ENCODE peak calls at places on chromosomes 11 and 22, in nine cellular contexts. K, D, A, Y, P, J, H, M and F are unnamed samples.

GRCh38 chr11:76244311-76245061 is 38.2 kb upstream of the WNT11 start:
- DNase-seq in K (no peak), P (no peak), A (no peak), J (no peak), H (no peak), Y (no peak), M (no peak), D (no peak), F (peak; percentile 9)

GRCh38 chr11:86477495-86478155 is 102.9 kb downstream of the CCDC81 start:
- DNase-seq in H (peak; percentile 59), M (peak; percentile 48), D (no peak), A (no peak), P (peak; percentile 33), J (no peak), Y (no peak), K (no peak), F (no peak)

GRCh38 chr11:75263944-75264349 is 23.4 kb downstream of the TPBGL start:
- DNase-seq in A (no peak), H (no peak), Y (no peak), K (no peak), D (no peak), M (no peak), P (no peak), J (no peak), F (no peak)

GRCh38 chr22:44667829-44668189 is 34.2 kb upstream of the PRR5 start:
- DNase-seq in M (no peak), P (peak; percentile 20), J (peak; percentile 72), A (no peak), D (peak; percentile 88), H (no peak), Y (peak; percentile 82), K (no peak), F (peak; percentile 16)

GRCh38 chr22:42271906-42272305 is 1.5 kb upstream of the TCF20 start:
- DNase-seq in M (no peak), K (no peak), P (no peak), A (no peak), D (no peak), H (no peak), J (no peak), Y (no peak), F (no peak)

GRCh38 chr11:103682318-103683184 is 353.9 kb upstream of the DDI1 start:
- DNase-seq in H (peak; percentile 66), P (peak; percentile 47), K (peak; percentile 54), M (peak; percentile 63), J (peak; percentile 2), A (peak; percentile 49), D (peak; percentile 27), Y (peak; percentile 59), F (peak; percentile 37)

GRCh38 chr11:56876621-56877312 is 111.9 kb upstream of the OR5AK2 start:
- DNase-seq in J (no peak), P (no peak), M (no peak), D (no peak), Y (no peak), K (no peak), H (no peak), A (no peak), F (no peak)

GRCh38 chr11:560305-561147 is at the start of the genes LMNTD2 and RASSF7:
- DNase-seq in M (peak; percentile 85), D (peak; percentile 92), Y (peak; percentile 94), K (peak; percentile 93), P (peak; percentile 93), H (peak; percentile 93), J (peak; percentile 93), A (peak; percentile 100), F (peak; percentile 94)

GRCh38 chr22:21587803-21588611 is 20.5 kb downstream of the UBE2L3 start:
- DNase-seq in D (no peak), Y (peak; percentile 5), H (no peak), A (no peak), K (no peak), P (no peak), J (no peak), M (no peak), F (no peak)

GRCh38 chr22:30866811-30867271 is 101.7 kb downstream of the MORC2 start:
- DNase-seq in Y (no peak), J (no peak), D (no peak), H (peak; percentile 23), K (no peak), P (no peak), A (peak; percentile 50), M (no peak), F (no peak)

GRCh38 chr22:19231986-19232385 is 53.5 kb upstream of the SLC25A1 start:
- DNase-seq in D (no peak), M (no peak), K (no peak), J (no peak), A (no peak), Y (no peak), H (no peak), P (no peak), F (no peak)

GRCh38 chr11:16186680-16187079 is 169.7 kb downstream of the SOX6 start:
- DNase-seq in M (no peak), K (no peak), Y (no peak), J (no peak), P (no peak), A (no peak), D (no peak), H (no peak), F (peak; percentile 20)

GRCh38 chr22:38202437-38203089 is 769 bp downstream of the MAFF start:
- DNase-seq in H (peak; percentile 92), K (no peak), A (peak; percentile 76), J (peak; percentile 49), M (peak; percentile 96), D (peak; percentile 65), Y (peak; percentile 56), P (peak; percentile 85), F (peak; percentile 92)

GRCh38 chr11:64268687-64269379 is 15.6 kb downstream of the BAD start:
- DNase-seq in Y (no peak), A (peak; percentile 77), D (no peak), M (peak; percentile 62), K (peak; percentile 77), H (peak; percentile 81), P (peak; percentile 52), J (no peak), F (peak; percentile 85)

GRCh38 chr11:111119751-111120150 is 125.8 kb upstream of the POU2AF2 start:
- DNase-seq in H (no peak), M (no peak), J (no peak), P (no peak), K (no peak), Y (no peak), D (no peak), A (no peak), F (no peak)

GRCh38 chr22:44207173-44207980 is 26.7 kb downstream of the PARVG start:
- DNase-seq in K (no peak), Y (no peak), J (no peak), A (peak; percentile 13), D (no peak), P (no peak), H (no peak), M (no peak), F (no peak)

GRCh38 chr11:34305095-34305692 is 52.6 kb downstream of the ABTB2 start:
- DNase-seq in A (no peak), Y (no peak), D (no peak), K (no peak), M (no peak), H (no peak), J (no peak), P (no peak), F (no peak)

GRCh38 chr11:84316866-84317560 is 1030.8 kb upstream of the CCDC90B start:
- DNase-seq in K (no peak), P (no peak), D (no peak), H (no peak), M (no peak), Y (no peak), A (no peak), J (no peak), F (no peak)

GRCh38 chr22:26385164-26385563 is 43.9 kb upstream of the ASPHD2 start:
- DNase-seq in D (no peak), K (no peak), H (no peak), P (no peak), Y (no peak), J (no peak), A (no peak), M (no peak), F (no peak)

GRCh38 chr11:59285716-59286260 is 72.9 kb upstream of the OR5AN1 start:
- DNase-seq in A (no peak), M (no peak), K (no peak), P (no peak), H (no peak), D (no peak), Y (no peak), J (no peak), F (no peak)
- H3K4me3 ChIP-seq in A (no peak overlapping the region), M (no peak overlapping the region), K (no peak overlapping the region), P (no peak overlapping the region), H (no peak overlapping the region), D (no peak overlapping the region), Y (no peak overlapping the region), J (no peak overlapping the region), F (no peak overlapping the region)

DNA sequence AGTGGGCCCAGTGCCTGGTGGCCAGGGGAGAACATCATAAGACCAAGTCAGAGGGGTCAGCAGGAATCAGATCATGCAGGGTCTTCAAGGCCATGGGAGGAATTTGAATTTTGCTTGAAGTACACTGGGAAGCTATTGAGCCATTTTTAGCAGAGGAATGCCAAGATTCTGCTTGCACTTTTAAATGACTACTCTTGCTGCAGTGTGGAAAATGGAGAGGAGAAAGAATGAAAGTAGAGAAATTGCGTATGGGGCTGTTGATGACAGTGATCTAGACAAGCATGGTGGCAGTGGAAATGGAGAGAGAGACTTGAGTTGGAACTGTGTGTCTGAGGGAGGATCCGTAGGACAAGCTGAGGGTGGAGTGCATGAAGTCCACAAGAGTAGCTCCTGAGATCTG is 128.1 kb downstream of the WNT7B start:
- DNase-seq in Y (no peak), P (no peak), D (no peak), H (no peak), M (no peak), A (no peak), J (no peak), K (no peak), F (no peak)
- H3K36me3 ChIP-seq in Y (peaks cover 15% of the 10 kb centered on the region), P (peaks cover 7% of the 10 kb centered on the region), D (no peaks in the 10 kb centered on the region), H (peaks cover 10% of the 10 kb centered on the region), M (peaks cover 63% of the 10 kb centered on the region), A (peaks cover 69% of the 10 kb centered on the region), J (peaks cover 43% of the 10 kb centered on the region), K (peaks cover 16% of the 10 kb centered on the region), F (peaks cover 10% of the 10 kb centered on the region)

GRCh38 chr11:9313648-9314290 is 624 bp downstream of the TMEM41B start:
- DNase-seq in P (peak; percentile 20), D (peak; percentile 40), Y (peak; percentile 3), A (no peak), K (no peak), J (no peak), M (peak; percentile 22), H (no peak), F (no peak)
- H3K4me3 ChIP-seq in P (peak overlapping the region; percentile 100), D (peak overlapping the region; percentile 99), Y (peak overlapping the region; percentile 12), A (peak overlapping the region; percentile 82), K (peak overlapping the region; percentile 98), J (peak overlapping the region; percentile 96), M (peak overlapping the region; percentile 97), H (peak overlapping the region; percentile 81), F (peak overlapping the region; percentile 97)

DNA sequence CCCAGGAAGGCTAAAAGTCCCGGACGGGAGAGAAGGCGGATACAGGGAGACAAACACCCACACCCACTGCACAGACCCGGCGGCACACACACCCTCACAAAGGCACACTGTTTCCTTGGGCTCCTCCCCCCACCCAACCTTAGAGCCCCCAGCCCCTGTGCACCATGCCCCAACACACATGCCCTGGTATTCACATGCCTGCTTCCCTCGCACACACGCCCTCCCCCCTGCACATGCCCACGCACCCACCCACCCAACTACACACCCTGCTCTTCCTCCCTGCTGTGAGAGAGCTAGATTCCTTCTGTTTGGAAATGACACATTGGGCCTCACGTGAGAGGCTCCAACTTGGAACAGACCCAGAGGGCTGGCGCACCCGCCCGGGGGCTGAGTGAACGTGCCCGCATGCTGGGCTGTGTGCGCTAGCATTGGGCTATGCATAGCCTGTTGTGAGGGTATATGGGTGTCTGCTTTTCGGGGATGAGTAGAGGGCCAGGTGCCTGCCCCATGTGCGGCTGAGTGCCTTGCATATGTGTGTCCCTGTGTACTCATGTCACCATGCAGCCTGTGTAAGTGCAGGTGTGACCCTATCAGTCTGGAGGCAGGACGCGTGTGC is 518 bp upstream of the CHRM1 start:
- DNase-seq in D (no peak), K (peak; percentile 99), J (no peak), M (no peak), Y (no peak), A (peak; percentile 62), H (no peak), P (peak; percentile 50), F (no peak)
- H3K36me3 ChIP-seq in D (no peaks in the 10 kb centered on the region), K (no peaks in the 10 kb centered on the region), J (no peaks in the 10 kb centered on the region), M (no peaks in the 10 kb centered on the region), Y (no peaks in the 10 kb centered on the region), A (no peaks in the 10 kb centered on the region), H (no peaks in the 10 kb centered on the region), P (no peaks in the 10 kb centered on the region), F (no peaks in the 10 kb centered on the region)